ENCODE peak calls at places on chromosomes 16 and 17, in five cellular contexts. One of them, this sample, is unnamed.

GRCh38 chr17:78391843-78392242 is 13.4 kb downstream of the PGS1 start:
- DNase-seq in H9: no peak
- DNase-seq in left ventricle myocardium inferior: no peak
- DNase-seq in CD8-positive, alpha-beta T cell: no peak
- DNase-seq in neural crest cell: no peak
- DNase-seq in this sample: no peak

GRCh38 chr16:49782405-49782804 is 73.5 kb downstream of the ZNF423 start:
- DNase-seq in H9: no peak
- DNase-seq in neural crest cell: no peak
- DNase-seq in CD8-positive, alpha-beta T cell: no peak
- DNase-seq in left ventricle myocardium inferior: no peak
- DNase-seq in this sample: no peak

GRCh38 chr17:63498621-63499195 is 21.8 kb downstream of the ACE start:
- DNase-seq in left ventricle myocardium inferior: no peak
- DNase-seq in neural crest cell: no peak
- DNase-seq in CD8-positive, alpha-beta T cell: no peak
- DNase-seq in H9: no peak
- DNase-seq in this sample: no peak

GRCh38 chr17:73820686-73821448 is 176.6 kb upstream of the SDK2 start:
- DNase-seq in left ventricle myocardium inferior: no peak
- DNase-seq in H9: peak
- DNase-seq in CD8-positive, alpha-beta T cell: no peak
- DNase-seq in neural crest cell: peak
- DNase-seq in this sample: no peak

GRCh38 chr17:75925912-75926311 is 14.9 kb downstream of the FBF1 start:
- DNase-seq in H9: no peak
- DNase-seq in neural crest cell: no peak
- DNase-seq in left ventricle myocardium inferior: no peak
- DNase-seq in CD8-positive, alpha-beta T cell: no peak
- DNase-seq in this sample: no peak

GRCh38 chr16:17447273-17447672 is 23.5 kb downstream of the XYLT1 start:
- DNase-seq in neural crest cell: no peak
- DNase-seq in left ventricle myocardium inferior: no peak
- DNase-seq in CD8-positive, alpha-beta T cell: no peak
- DNase-seq in H9: no peak
- DNase-seq in this sample: no peak

GRCh38 chr17:79451167-79451566 is 159.7 kb downstream of the RBFOX3 start:
- DNase-seq in H9: no peak
- DNase-seq in left ventricle myocardium inferior: no peak
- DNase-seq in CD8-positive, alpha-beta T cell: no peak
- DNase-seq in neural crest cell: no peak
- DNase-seq in this sample: no peak

GRCh38 chr16:6483634-6484033 is 849.0 kb upstream of the RBFOX1 start:
- DNase-seq in CD8-positive, alpha-beta T cell: no peak
- DNase-seq in H9: peak
- DNase-seq in left ventricle myocardium inferior: no peak
- DNase-seq in neural crest cell: no peak
- DNase-seq in this sample: no peak

GRCh38 chr16:16092925-16093624 is 130.2 kb downstream of the ABCC6 start:
- DNase-seq in H9: no peak
- DNase-seq in CD8-positive, alpha-beta T cell: no peak
- DNase-seq in left ventricle myocardium inferior: no peak
- DNase-seq in neural crest cell: no peak
- DNase-seq in this sample: no peak

GRCh38 chr16:86261379-86261778 is 248.9 kb upstream of the FOXF1 start:
- DNase-seq in neural crest cell: no peak
- DNase-seq in CD8-positive, alpha-beta T cell: no peak
- DNase-seq in H9: peak
- DNase-seq in left ventricle myocardium inferior: no peak
- DNase-seq in this sample: peak

GRCh38 chr17:43767053-43767712 is 8.6 kb upstream of the SOST start:
- DNase-seq in left ventricle myocardium inferior: no peak
- DNase-seq in H9: no peak
- DNase-seq in neural crest cell: no peak
- DNase-seq in CD8-positive, alpha-beta T cell: no peak
- DNase-seq in this sample: no peak

GRCh38 chr17:82497483-82498405 is 21.8 kb upstream of the FOXK2 start:
- DNase-seq in CD8-positive, alpha-beta T cell: peak
- DNase-seq in neural crest cell: peak
- DNase-seq in left ventricle myocardium inferior: no peak
- DNase-seq in H9: no peak
- DNase-seq in this sample: no peak

GRCh38 chr17:81481011-81481799 is 31.4 kb downstream of the ACTG1 start:
- DNase-seq in left ventricle myocardium inferior: peak
- DNase-seq in H9: peak
- DNase-seq in CD8-positive, alpha-beta T cell: peak
- DNase-seq in neural crest cell: peak
- DNase-seq in this sample: no peak

GRCh38 chr17:63828936-63829335 is 1.5 kb upstream of the FTSJ3 start:
- DNase-seq in left ventricle myocardium inferior: no peak
- DNase-seq in neural crest cell: no peak
- DNase-seq in CD8-positive, alpha-beta T cell: no peak
- DNase-seq in H9: no peak
- DNase-seq in this sample: no peak

GRCh38 chr17:18966831-18967624 is 15.1 kb downstream of the SLC5A10 start:
- DNase-seq in neural crest cell: no peak
- DNase-seq in H9: peak
- DNase-seq in left ventricle myocardium inferior: peak
- DNase-seq in CD8-positive, alpha-beta T cell: no peak
- DNase-seq in this sample: no peak

GRCh38 chr16:70758786-70759185 is 42.2 kb downstream of the VAC14 start:
- DNase-seq in left ventricle myocardium inferior: no peak
- DNase-seq in neural crest cell: no peak
- DNase-seq in H9: no peak
- DNase-seq in CD8-positive, alpha-beta T cell: no peak
- DNase-seq in this sample: no peak

GRCh38 chr17:74008196-74008595 is 195.3 kb upstream of the RPL38 start:
- DNase-seq in left ventricle myocardium inferior: no peak
- DNase-seq in neural crest cell: peak
- DNase-seq in CD8-positive, alpha-beta T cell: no peak
- DNase-seq in H9: peak
- DNase-seq in this sample: peak

GRCh38 chr16:1310832-1311200 is 1.4 kb downstream of the UBE2I start:
- DNase-seq in left ventricle myocardium inferior: no peak
- DNase-seq in CD8-positive, alpha-beta T cell: peak
- DNase-seq in H9: no peak
- DNase-seq in neural crest cell: no peak
- DNase-seq in this sample: no peak

GRCh38 chr17:40548982-40549680 is 16.1 kb downstream of the CCR7 start:
- DNase-seq in CD8-positive, alpha-beta T cell: no peak
- DNase-seq in neural crest cell: no peak
- DNase-seq in left ventricle myocardium inferior: no peak
- DNase-seq in H9: peak
- DNase-seq in this sample: peak

GRCh38 chr16:66427871-66428681 is 981 bp downstream of the BEAN1 start:
- DNase-seq in neural crest cell: peak
- DNase-seq in H9: no peak
- DNase-seq in CD8-positive, alpha-beta T cell: no peak
- DNase-seq in left ventricle myocardium inferior: no peak
- DNase-seq in this sample: peak

GRCh38 chr17:42521036-42521435 is 15.0 kb upstream of the NAGLU start:
- DNase-seq in left ventricle myocardium inferior: no peak
- DNase-seq in neural crest cell: no peak
- DNase-seq in H9: peak
- DNase-seq in CD8-positive, alpha-beta T cell: no peak
- DNase-seq in this sample: no peak

GRCh38 chr17:2433696-2434095 is 32.8 kb upstream of the MNT start:
- DNase-seq in neural crest cell: no peak
- DNase-seq in H9: no peak
- DNase-seq in CD8-positive, alpha-beta T cell: no peak
- DNase-seq in left ventricle myocardium inferior: no peak
- DNase-seq in this sample: no peak

GRCh38 chr16:84953051-84953746 is 58.1 kb downstream of the ZDHHC7 start:
- DNase-seq in H9: no peak
- DNase-seq in CD8-positive, alpha-beta T cell: no peak
- DNase-seq in left ventricle myocardium inferior: no peak
- DNase-seq in neural crest cell: no peak
- DNase-seq in this sample: no peak

GRCh38 chr16:58461056-58461455 is 38.9 kb upstream of the NDRG4 start:
- DNase-seq in CD8-positive, alpha-beta T cell: no peak
- DNase-seq in H9: no peak
- DNase-seq in left ventricle myocardium inferior: no peak
- DNase-seq in neural crest cell: no peak
- DNase-seq in this sample: no peak

GRCh38 chr17:50950002-50950877 is 84.1 kb upstream of the TOB1 start:
- DNase-seq in H9: peak
- DNase-seq in neural crest cell: peak
- DNase-seq in CD8-positive, alpha-beta T cell: peak
- DNase-seq in left ventricle myocardium inferior: peak
- DNase-seq in this sample: peak

GRCh38 chr17:10156579-10157488 is 41.6 kb downstream of the GAS7 start:
- DNase-seq in H9: no peak
- DNase-seq in neural crest cell: no peak
- DNase-seq in left ventricle myocardium inferior: peak
- DNase-seq in CD8-positive, alpha-beta T cell: no peak
- DNase-seq in this sample: no peak

GRCh38 chr17:33277436-33278100 is 15.5 kb downstream of the ASIC2 start:
- DNase-seq in H9: no peak
- DNase-seq in CD8-positive, alpha-beta T cell: no peak
- DNase-seq in left ventricle myocardium inferior: no peak
- DNase-seq in neural crest cell: no peak
- DNase-seq in this sample: no peak

GRCh38 chr16:11632455-11632921 is 35.8 kb upstream of the SNN start:
- DNase-seq in neural crest cell: no peak
- DNase-seq in CD8-positive, alpha-beta T cell: no peak
- DNase-seq in H9: no peak
- DNase-seq in left ventricle myocardium inferior: peak
- DNase-seq in this sample: peak

GRCh38 chr17:61235821-61236197 is 163.8 kb upstream of the TBX2 start:
- DNase-seq in left ventricle myocardium inferior: no peak
- DNase-seq in neural crest cell: no peak
- DNase-seq in H9: no peak
- DNase-seq in CD8-positive, alpha-beta T cell: no peak
- DNase-seq in this sample: no peak

GRCh38 chr17:17755715-17756114 is 74.5 kb downstream of the RAI1 start:
- DNase-seq in neural crest cell: no peak
- DNase-seq in H9: no peak
- DNase-seq in left ventricle myocardium inferior: no peak
- DNase-seq in CD8-positive, alpha-beta T cell: no peak
- DNase-seq in this sample: no peak

GRCh38 chr16:68040506-68041288 is 17.6 kb downstream of the DUS2 start:
- DNase-seq in H9: peak
- DNase-seq in CD8-positive, alpha-beta T cell: peak
- DNase-seq in neural crest cell: peak
- DNase-seq in left ventricle myocardium inferior: peak
- DNase-seq in this sample: peak

GRCh38 chr17:42016411-42016831 is 818 bp downstream of the DNAJC7 start:
- DNase-seq in neural crest cell: no peak
- DNase-seq in H9: no peak
- DNase-seq in CD8-positive, alpha-beta T cell: no peak
- DNase-seq in left ventricle myocardium inferior: no peak
- DNase-seq in this sample: no peak

GRCh38 chr16:64356267-64356666 is 765.6 kb downstream of the CDH11 start:
- DNase-seq in neural crest cell: no peak
- DNase-seq in H9: no peak
- DNase-seq in left ventricle myocardium inferior: no peak
- DNase-seq in CD8-positive, alpha-beta T cell: no peak
- DNase-seq in this sample: no peak

GRCh38 chr16:71927787-71928186 is 32.5 kb downstream of the IST1 start:
- DNase-seq in left ventricle myocardium inferior: peak
- DNase-seq in H9: no peak
- DNase-seq in CD8-positive, alpha-beta T cell: no peak
- DNase-seq in neural crest cell: no peak
- DNase-seq in this sample: no peak
- TF ChIP-seq CTCF in left ventricle myocardium inferior: no peak
- TF ChIP-seq CTCF in H9: no peak
- TF ChIP-seq CTCF in CD8-positive, alpha-beta T cell: no peak
- TF ChIP-seq CTCF in neural crest cell: no peak
- TF ChIP-seq CTCF in this sample: no peak

DNA sequence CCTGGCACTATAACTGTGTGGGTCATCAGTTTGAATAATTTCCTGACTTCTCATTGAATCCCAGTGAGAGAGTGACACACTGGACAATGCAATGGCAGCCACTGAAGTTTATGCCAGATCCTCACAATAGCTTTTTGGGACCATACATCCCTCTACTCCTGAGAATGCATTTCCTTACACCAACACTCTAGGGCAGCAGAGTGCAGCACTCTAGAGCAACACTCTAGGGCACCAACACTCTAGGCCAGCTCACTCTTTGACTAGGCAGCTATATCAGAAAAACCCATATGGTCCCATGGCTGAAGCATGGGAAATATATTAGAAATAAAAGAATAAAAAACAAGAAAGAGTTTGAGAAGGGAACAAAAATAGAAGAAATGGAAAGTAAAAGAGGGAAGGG is 309.2 kb downstream of the MAP2K6 start:
- DNase-seq in neural crest cell: no peak
- DNase-seq in CD8-positive, alpha-beta T cell: no peak
- DNase-seq in H9: no peak
- DNase-seq in left ventricle myocardium inferior: no peak
- DNase-seq in this sample: no peak
- TF ChIP-seq CTCF in neural crest cell: no peak
- TF ChIP-seq CTCF in CD8-positive, alpha-beta T cell: no peak
- TF ChIP-seq CTCF in H9: peak
- TF ChIP-seq CTCF in left ventricle myocardium inferior: no peak
- TF ChIP-seq CTCF in this sample: no peak

GRCh38 chr17:48121921-48122650 is 14.5 kb downstream of the SNX11 start:
- DNase-seq in left ventricle myocardium inferior: no peak
- DNase-seq in H9: no peak
- DNase-seq in neural crest cell: no peak
- DNase-seq in CD8-positive, alpha-beta T cell: no peak
- DNase-seq in this sample: no peak
- TF ChIP-seq CTCF in left ventricle myocardium inferior: no peak
- TF ChIP-seq CTCF in H9: no peak
- TF ChIP-seq CTCF in neural crest cell: no peak
- TF ChIP-seq CTCF in CD8-positive, alpha-beta T cell: no peak
- TF ChIP-seq CTCF in this sample: no peak

GRCh38 chr17:8832711-8833352 is 33.7 kb upstream of the MFSD6L start:
- DNase-seq in CD8-positive, alpha-beta T cell: no peak
- DNase-seq in left ventricle myocardium inferior: no peak
- DNase-seq in neural crest cell: peak
- DNase-seq in H9: peak
- DNase-seq in this sample: peak
- TF ChIP-seq CTCF in CD8-positive, alpha-beta T cell: peak
- TF ChIP-seq CTCF in left ventricle myocardium inferior: peak
- TF ChIP-seq CTCF in neural crest cell: peak
- TF ChIP-seq CTCF in H9: peak
- TF ChIP-seq CTCF in this sample: peak